ENCODE peak calls at places on chromosomes 3 and 15, in six cellular contexts. P is ecto neural progenitor cell; I is activated CD4-positive, alpha-beta T cell treated with anti-CD3 and anti-CD28 coated beads for 48 hours; Q is RWPE1; M is aorta; A is WTC11. K is an unnamed sample.

GRCh38 chr15:94026458-94026967 is 204.8 kb upstream of the MCTP2 start:
- DNase-seq in Q (peak), A (no peak), M (no peak), P (no peak), I (no peak), K (no peak)

GRCh38 chr3:101513419-101513986 is 491 bp upstream of the SENP7 start:
- DNase-seq in I (no peak), P (no peak), Q (no peak), A (no peak), M (no peak), K (no peak)

GRCh38 chr15:63243101-63243500 is 34.3 kb upstream of the APH1B start:
- DNase-seq in Q (no peak), I (no peak), M (peak), P (no peak), A (no peak), K (no peak)

GRCh38 chr3:56917740-56918568 is 116.2 kb upstream of the ARHGEF3 start:
- DNase-seq in A (no peak), Q (no peak), M (no peak), P (no peak), I (peak), K (no peak)

GRCh38 chr3:77189684-77190083 is 149.8 kb downstream of the ROBO2 start:
- DNase-seq in A (no peak), M (no peak), Q (no peak), I (no peak), P (no peak), K (no peak)

GRCh38 chr3:184005981-184006507 is 11.6 kb downstream of the ABCC5 start:
- DNase-seq in P (no peak), I (peak), M (no peak), A (peak), Q (peak), K (no peak)

GRCh38 chr15:98865397-98866339 is 141.9 kb downstream of the PGPEP1L start:
- DNase-seq in A (peak), M (peak), P (no peak), Q (peak), I (peak), K (peak)

GRCh38 chr3:141816958-141817357 is 53.8 kb downstream of the GRK7 start:
- DNase-seq in A (no peak), I (no peak), P (no peak), Q (no peak), M (no peak), K (no peak)

GRCh38 chr3:56971261-56971660 is 89.2 kb upstream of the SPATA12 start:
- DNase-seq in M (no peak), P (no peak), Q (no peak), I (no peak), A (no peak), K (no peak)

GRCh38 chr3:13667330-13667729 is 118.4 kb downstream of the FBLN2 start:
- DNase-seq in A (no peak), M (no peak), I (no peak), P (no peak), Q (no peak), K (no peak)

GRCh38 chr15:66085128-66085527 is 168.4 kb downstream of the MEGF11 start:
- DNase-seq in I (peak), P (no peak), A (peak), Q (no peak), M (no peak), K (no peak)

GRCh38 chr3:196948442-196949365 is 6.4 kb upstream of the NCBP2 start:
- DNase-seq in M (no peak), P (no peak), A (peak), Q (no peak), I (no peak), K (no peak)

GRCh38 chr15:79037848-79038247 is 52.7 kb downstream of the RASGRF1 start:
- DNase-seq in A (no peak), I (no peak), P (no peak), Q (no peak), M (no peak), K (no peak)